ENCODE peak calls at places on chromosomes 5 and 9, in four cellular contexts. V, D, X and B are unnamed samples.

GRCh38 chr9:36193049-36193448 is 2.3 kb downstream of the CLTA start:
- DNase-seq in D (no peak), V (peak), X (no peak), B (no peak)

GRCh38 chr5:142472306-142472951 is 147.6 kb upstream of the SPRY4 start:
- DNase-seq in V (peak), X (peak), D (no peak), B (peak)

GRCh38 chr9:78021692-78022091 is 9.9 kb downstream of the GNAQ start:
- DNase-seq in D (no peak), V (no peak), X (no peak), B (no peak)

GRCh38 chr5:141369994-141370848 is at the start of gene PCDHGB3:
- DNase-seq in D (no peak), X (peak), V (peak), B (peak)

GRCh38 chr5:22473865-22474264 is 379.3 kb downstream of the CDH12 start:
- DNase-seq in V (no peak), X (no peak), D (no peak), B (no peak)

GRCh38 chr5:126883801-126884200 is 106.9 kb downstream of the LMNB1 start:
- DNase-seq in D (no peak), X (no peak), V (peak), B (no peak)

GRCh38 chr5:80213467-80213866 is 42.4 kb downstream of the SERINC5 start:
- DNase-seq in D (no peak), X (no peak), V (no peak), B (no peak)

GRCh38 chr9:126380447-126380846 is 53.8 kb downstream of the MVB12B start:
- DNase-seq in V (no peak), D (no peak), X (no peak), B (no peak)

GRCh38 chr9:112002847-112003457 is 106.3 kb downstream of the UGCG start:
- DNase-seq in V (peak), D (no peak), X (peak), B (no peak)

GRCh38 chr5:173825215-173825865 is 62.8 kb upstream of the CPEB4 start:
- DNase-seq in X (no peak), V (no peak), D (no peak), B (no peak)

GRCh38 chr9:109232449-109232848 is 65.4 kb upstream of the FRRS1L start:
- DNase-seq in V (peak), D (no peak), X (peak), B (peak)

GRCh38 chr9:137676998-137677397 is 58.2 kb downstream of the EHMT1 start:
- DNase-seq in D (no peak), X (no peak), V (no peak), B (no peak)

GRCh38 chr9:27276182-27277030 is 20.5 kb downstream of the EQTN start:
- DNase-seq in D (no peak), V (peak), X (peak), B (peak)

GRCh38 chr5:110371725-110372041 is 354.8 kb downstream of the TMEM232 start:
- DNase-seq in V (no peak), X (no peak), D (no peak), B (no peak)

GRCh38 chr5:83099445-83099844 is 22.1 kb downstream of the XRCC4 start:
- DNase-seq in D (no peak), V (no peak), X (no peak), B (no peak)